ENCODE peak calls at places on chromosome 2, in eight cellular contexts. U is K562, K is prostate gland, L is A549, M is IMR-90, R is H54, G is lower leg skin, F is ovary. N is an unnamed sample.

GRCh38 chr2:122263746-122264145 is 508.3 kb downstream of the TSN start:
- DNase-seq in U (no peak), K (no peak), L (no peak), M (no peak), R (no peak), G (no peak), F (no peak), N (no peak)

GRCh38 chr2:55111570-55112228 is 61.4 kb upstream of the RTN4 start:
- DNase-seq in U (peak; percentile 46), K (no peak), L (peak; percentile 84), M (peak; percentile 96), R (peak; percentile 56), G (peak; percentile 75), F (peak; percentile 55), N (peak; percentile 86)

GRCh38 chr2:240962371-240963064 is 35.9 kb upstream of the SNED1 start:
- DNase-seq in U (no peak), K (no peak), L (no peak), M (no peak), R (no peak), G (peak; percentile 17), F (peak; percentile 94), N (no peak)

GRCh38 chr2:33812707-33813106 is 213.6 kb upstream of the FAM98A start:
- DNase-seq in U (no peak), K (no peak), L (no peak), M (no peak), R (no peak), G (no peak), F (no peak), N (no peak)

GRCh38 chr2:235433860-235434259 is 60.0 kb upstream of the AGAP1 start:
- DNase-seq in U (no peak), K (peak; percentile 33), L (peak; percentile 16), M (peak; percentile 15), R (no peak), G (peak; percentile 77), F (peak; percentile 35), N (no peak)

GRCh38 chr2:212962691-212963090 is 188.7 kb downstream of the IKZF2 start:
- DNase-seq in U (no peak), K (no peak), L (no peak), M (no peak), R (no peak), G (no peak), F (no peak), N (no peak)

GRCh38 chr2:233974530-233975071 is 57.4 kb downstream of the TRPM8 start:
- DNase-seq in U (no peak), K (no peak), L (peak; percentile 98), M (peak; percentile 98), R (peak; percentile 94), G (no peak), F (no peak), N (no peak)

GRCh38 chr2:69241039-69241586 is 145.9 kb downstream of the GFPT1 start:
- DNase-seq in U (no peak), K (no peak), L (no peak), M (no peak), R (no peak), G (no peak), F (no peak), N (no peak)

GRCh38 chr2:24830351-24830750 is 37.1 kb downstream of the CENPO start:
- DNase-seq in U (no peak), K (no peak), L (peak; percentile 64), M (peak; percentile 50), R (no peak), G (no peak), F (no peak), N (no peak)

GRCh38 chr2:18362696-18363095 is 197.8 kb downstream of the RDH14 start:
- DNase-seq in U (no peak), K (no peak), L (no peak), M (peak; percentile 98), R (no peak), G (no peak), F (no peak), N (no peak)

GRCh38 chr2:73156539-73157124 is 43.9 kb upstream of the RAB11FIP5 start:
- DNase-seq in U (peak; percentile 27), K (no peak), L (peak; percentile 69), M (peak; percentile 62), R (peak; percentile 74), G (no peak), F (peak; percentile 46), N (peak; percentile 46)

DNA sequence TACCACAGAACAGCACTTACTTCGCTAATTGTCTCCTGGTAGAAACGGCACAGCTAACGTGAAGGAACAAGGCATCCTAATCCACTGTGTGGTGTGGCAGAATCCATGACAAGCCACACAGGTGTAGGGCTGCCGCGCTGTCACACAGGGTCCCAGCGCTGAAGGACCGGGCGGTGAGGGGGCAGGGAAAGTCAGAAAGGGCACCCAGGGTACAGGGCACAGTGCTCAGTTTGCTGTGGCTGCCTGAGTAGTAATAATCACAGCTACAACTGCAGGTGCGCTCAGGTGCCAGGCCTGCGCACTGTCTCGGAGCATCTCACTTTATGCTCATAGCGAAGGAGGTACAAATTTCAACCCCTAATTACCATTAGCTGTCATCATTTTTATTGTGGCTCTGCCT is 55.2 kb upstream of the CAB39 start:
- DNase-seq in U (no peak), K (no peak), L (no peak), M (no peak), R (no peak), G (no peak), F (no peak), N (no peak)
- TF ChIP-seq POLR2A in U (no peak), K (no peak), L (no peak), M (no peak), R (no peak), G (no peak), F (no peak), N (no peak)

DNA sequence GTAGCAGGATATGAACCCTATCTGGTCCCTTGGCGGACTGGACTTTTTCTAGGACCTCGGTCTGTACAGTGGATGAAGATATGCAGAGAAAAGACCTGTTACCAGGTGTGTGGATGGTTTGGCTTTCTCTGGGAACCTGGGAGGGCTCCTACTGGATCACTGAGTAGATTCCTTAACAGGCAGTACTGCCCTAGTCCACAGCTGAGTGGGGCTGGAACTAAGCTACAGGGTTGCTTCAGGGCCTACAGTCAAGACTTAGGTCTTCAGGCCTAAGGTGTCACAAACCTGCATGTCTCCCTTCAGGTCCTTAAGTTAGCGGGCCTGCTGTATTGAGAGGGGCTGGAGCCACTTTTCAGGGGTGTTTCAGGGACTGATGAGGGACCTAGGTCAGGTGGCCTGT is 42.9 kb downstream of the ORC4 start:
- DNase-seq in U (no peak), K (no peak), L (no peak), M (no peak), R (no peak), G (no peak), F (no peak), N (no peak)
- TF ChIP-seq POLR2A in U (no peak), K (no peak), L (no peak), M (no peak), R (no peak), G (no peak), F (no peak), N (no peak)

GRCh38 chr2:175169191-175169590 is 1.2 kb upstream of the ATF2 start:
- DNase-seq in U (no peak), K (no peak), L (no peak), M (no peak), R (no peak), G (no peak), F (no peak), N (peak; percentile 32)

GRCh38 chr2:175167076-175167791 is 769 bp downstream of the ATF2 start:
- DNase-seq in U (peak; percentile 55), K (no peak), L (peak; percentile 32), M (no peak), R (no peak), G (peak; percentile 26), F (peak; percentile 63), N (no peak)

GRCh38 chr2:175167792-175168563 is at the start of gene ATF2:
- DNase-seq in U (peak; percentile 99), K (peak; percentile 99), L (peak; percentile 100), M (peak; percentile 100), R (peak; percentile 79), G (peak; percentile 99), F (peak; percentile 97), N (peak; percentile 99)

GRCh38 chr2:175166216-175166824 is 1.7 kb downstream of the ATF2 start:
- DNase-seq in U (no peak), K (no peak), L (no peak), M (no peak), R (no peak), G (no peak), F (no peak), N (no peak)

GRCh38 chr2:175168564-175168945 is 552 bp upstream of the ATF2 start:
- DNase-seq in U (no peak), K (no peak), L (no peak), M (no peak), R (no peak), G (no peak), F (no peak), N (no peak)
- TF ChIP-seq POLR2A in U (peak; percentile 87), K (no peak), L (peak; percentile 65), M (no peak), R (peak; percentile 77), G (no peak), F (peak; percentile 67), N (peak; percentile 90)

GRCh38 chr2:231380991-231381847 is 14.3 kb upstream of the B3GNT7 start:
- DNase-seq in U (no peak), K (no peak), L (no peak), M (no peak), R (no peak), G (no peak), F (no peak), N (no peak)

GRCh38 chr2:231378028-231378722 is 17.3 kb upstream of the B3GNT7 start:
- DNase-seq in U (no peak), K (no peak), L (peak; percentile 33), M (no peak), R (no peak), G (no peak), F (no peak), N (no peak)

GRCh38 chr2:231380307-231380706 is 15.2 kb upstream of the B3GNT7 start:
- DNase-seq in U (no peak), K (no peak), L (no peak), M (no peak), R (no peak), G (no peak), F (no peak), N (no peak)

GRCh38 chr2:231382116-231382515 is 13.4 kb upstream of the B3GNT7 start:
- DNase-seq in U (no peak), K (no peak), L (no peak), M (no peak), R (no peak), G (no peak), F (no peak), N (no peak)

DNA sequence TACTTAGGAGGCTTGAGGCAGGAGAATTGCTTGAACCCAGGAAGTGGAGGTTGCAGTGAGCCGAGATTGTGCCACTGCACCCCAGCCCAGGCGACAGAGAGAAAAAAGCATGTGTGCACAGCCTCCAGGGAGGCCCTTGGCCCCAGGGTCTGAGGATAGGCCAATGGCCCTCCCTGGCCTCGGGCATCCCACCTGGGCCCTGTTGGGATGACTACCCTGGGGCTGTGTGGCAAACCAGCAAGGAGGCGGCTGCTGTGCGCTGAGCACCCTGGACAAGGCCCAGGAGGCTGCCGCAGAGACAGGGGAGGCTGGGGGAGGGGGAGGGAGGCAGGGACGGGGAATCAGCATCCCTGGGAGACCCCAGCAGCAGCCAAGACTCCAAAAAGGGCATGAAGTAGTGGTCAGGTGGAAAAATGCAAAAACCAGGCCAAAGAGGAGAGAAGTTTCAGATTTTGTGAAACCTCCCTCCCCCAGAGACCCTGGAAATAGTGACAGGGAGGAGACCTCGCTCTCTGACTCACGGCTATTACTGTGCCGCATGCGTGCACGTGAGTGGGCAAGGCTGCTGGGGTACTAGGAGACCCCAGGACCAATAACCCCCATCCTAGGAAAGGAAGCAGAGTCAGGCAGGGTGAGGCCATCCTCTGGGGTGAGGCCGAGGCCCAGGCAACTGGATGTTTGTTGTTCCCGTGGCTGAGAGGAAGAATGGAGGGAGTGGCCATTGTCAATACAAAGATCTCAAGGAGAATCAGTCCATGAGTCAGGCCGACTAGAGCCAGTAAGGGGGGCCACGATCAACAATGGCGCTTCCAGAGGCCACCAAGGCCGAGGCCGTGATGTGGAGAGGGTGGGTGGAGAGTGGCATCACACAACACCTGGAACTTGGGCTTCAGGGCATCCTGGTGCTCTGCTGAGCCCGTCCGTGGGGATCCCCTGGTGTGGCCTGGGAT is 16.0 kb upstream of the B3GNT7 start:
- DNase-seq in U (no peak), K (no peak), L (peak; percentile 75), M (no peak), R (no peak), G (no peak), F (no peak), N (no peak)
- TF ChIP-seq POLR2A in U (no peak), K (no peak), L (no peak), M (no peak), R (no peak), G (no peak), F (no peak), N (no peak)

N was measured in erythroblast.